ENCODE peak calls at places on chromosomes 4 and X, in eight cellular contexts. One of them, this sample, is unnamed.
A peak's percentile ranks its signal among the peaks of the same experiment; 100 is the strongest.

GRCh38 chrX:103158317-103158621 is 56.6 kb upstream of the BEX4 start:
- DNase-seq in HuH-7.5: no peak
- DNase-seq in sigmoid colon: no peak
- DNase-seq in iris pigment epithelial cell: no peak
- DNase-seq in Ammon's horn: no peak
- DNase-seq in activated gamma-delta T cell: no peak
- DNase-seq in cardiac fibroblast: no peak
- DNase-seq in OCI-M1: no peak
- DNase-seq in this sample: no peak

GRCh38 chr4:99190336-99190735 is 28.7 kb downstream of the ADH6 start:
- DNase-seq in HuH-7.5: no peak
- DNase-seq in sigmoid colon: no peak
- DNase-seq in iris pigment epithelial cell: no peak
- DNase-seq in Ammon's horn: no peak
- DNase-seq in activated gamma-delta T cell: no peak
- DNase-seq in cardiac fibroblast: no peak
- DNase-seq in OCI-M1: no peak
- DNase-seq in this sample: no peak

GRCh38 chr4:98430708-98431403 is 169.7 kb downstream of the RAP1GDS1 start:
- DNase-seq in HuH-7.5: no peak
- DNase-seq in sigmoid colon: no peak
- DNase-seq in iris pigment epithelial cell: peak; percentile 98
- DNase-seq in Ammon's horn: no peak
- DNase-seq in activated gamma-delta T cell: no peak
- DNase-seq in cardiac fibroblast: peak; percentile 36
- DNase-seq in OCI-M1: no peak
- DNase-seq in this sample: no peak

GRCh38 chr4:6763330-6763851 is 19.1 kb upstream of the KIAA0232 start:
- DNase-seq in HuH-7.5: no peak
- DNase-seq in sigmoid colon: no peak
- DNase-seq in iris pigment epithelial cell: no peak
- DNase-seq in Ammon's horn: no peak
- DNase-seq in activated gamma-delta T cell: no peak
- DNase-seq in cardiac fibroblast: no peak
- DNase-seq in OCI-M1: peak; percentile 26
- DNase-seq in this sample: no peak

GRCh38 chrX:150361070-150361776 is 1.9 kb upstream of the MAMLD1 start:
- DNase-seq in HuH-7.5: no peak
- DNase-seq in sigmoid colon: no peak
- DNase-seq in iris pigment epithelial cell: peak; percentile 23
- DNase-seq in Ammon's horn: no peak
- DNase-seq in activated gamma-delta T cell: no peak
- DNase-seq in cardiac fibroblast: no peak
- DNase-seq in OCI-M1: peak; percentile 8
- DNase-seq in this sample: no peak

GRCh38 chr4:87002682-87003043 is 67.9 kb downstream of the AFF1 start:
- DNase-seq in HuH-7.5: no peak
- DNase-seq in sigmoid colon: no peak
- DNase-seq in iris pigment epithelial cell: no peak
- DNase-seq in Ammon's horn: no peak
- DNase-seq in activated gamma-delta T cell: no peak
- DNase-seq in cardiac fibroblast: no peak
- DNase-seq in OCI-M1: no peak
- DNase-seq in this sample: no peak

GRCh38 chr4:70269674-70270073 is 27.3 kb downstream of the CSN3 start:
- DNase-seq in HuH-7.5: no peak
- DNase-seq in sigmoid colon: no peak
- DNase-seq in iris pigment epithelial cell: peak; percentile 27
- DNase-seq in Ammon's horn: no peak
- DNase-seq in activated gamma-delta T cell: no peak
- DNase-seq in cardiac fibroblast: no peak
- DNase-seq in OCI-M1: peak; percentile 46
- DNase-seq in this sample: no peak

GRCh38 chr4:98778206-98778605 is 119.8 kb upstream of the TSPAN5 start:
- DNase-seq in HuH-7.5: no peak
- DNase-seq in sigmoid colon: no peak
- DNase-seq in iris pigment epithelial cell: peak; percentile 95
- DNase-seq in Ammon's horn: no peak
- DNase-seq in activated gamma-delta T cell: no peak
- DNase-seq in cardiac fibroblast: peak; percentile 83
- DNase-seq in OCI-M1: no peak
- DNase-seq in this sample: no peak

GRCh38 chrX:49165901-49166881 is 3.6 kb downstream of the MAGIX start:
- DNase-seq in HuH-7.5: no peak
- DNase-seq in sigmoid colon: peak; percentile 93
- DNase-seq in iris pigment epithelial cell: peak; percentile 79
- DNase-seq in Ammon's horn: peak; percentile 75
- DNase-seq in activated gamma-delta T cell: peak; percentile 51
- DNase-seq in cardiac fibroblast: peak; percentile 74
- DNase-seq in OCI-M1: peak; percentile 97
- DNase-seq in this sample: peak; percentile 64

GRCh38 chr4:87274803-87275202 is 47.9 kb downstream of the HSD17B13 start:
- DNase-seq in HuH-7.5: no peak
- DNase-seq in sigmoid colon: no peak
- DNase-seq in iris pigment epithelial cell: no peak
- DNase-seq in Ammon's horn: no peak
- DNase-seq in activated gamma-delta T cell: no peak
- DNase-seq in cardiac fibroblast: no peak
- DNase-seq in OCI-M1: peak; percentile 45
- DNase-seq in this sample: no peak

GRCh38 chr4:8911311-8912088 is 39.9 kb upstream of the HMX1 start:
- DNase-seq in HuH-7.5: peak; percentile 11
- DNase-seq in sigmoid colon: peak; percentile 56
- DNase-seq in iris pigment epithelial cell: no peak
- DNase-seq in Ammon's horn: no peak
- DNase-seq in activated gamma-delta T cell: no peak
- DNase-seq in cardiac fibroblast: no peak
- DNase-seq in OCI-M1: no peak
- DNase-seq in this sample: no peak

GRCh38 chr4:140271553-140271952 is 101.9 kb upstream of the SCOC start:
- DNase-seq in HuH-7.5: no peak
- DNase-seq in sigmoid colon: no peak
- DNase-seq in iris pigment epithelial cell: no peak
- DNase-seq in Ammon's horn: no peak
- DNase-seq in activated gamma-delta T cell: no peak
- DNase-seq in cardiac fibroblast: no peak
- DNase-seq in OCI-M1: no peak
- DNase-seq in this sample: no peak

GRCh38 chr4:113222006-113222405 is 172.6 kb downstream of the ANK2 start:
- DNase-seq in HuH-7.5: no peak
- DNase-seq in sigmoid colon: no peak
- DNase-seq in iris pigment epithelial cell: peak; percentile 17
- DNase-seq in Ammon's horn: no peak
- DNase-seq in activated gamma-delta T cell: no peak
- DNase-seq in cardiac fibroblast: no peak
- DNase-seq in OCI-M1: no peak
- DNase-seq in this sample: no peak

GRCh38 chr4:17152941-17153340 is 254.5 kb upstream of the LDB2 start:
- DNase-seq in HuH-7.5: no peak
- DNase-seq in sigmoid colon: no peak
- DNase-seq in iris pigment epithelial cell: no peak
- DNase-seq in Ammon's horn: no peak
- DNase-seq in activated gamma-delta T cell: no peak
- DNase-seq in cardiac fibroblast: no peak
- DNase-seq in OCI-M1: no peak
- DNase-seq in this sample: no peak

GRCh38 chrX:30283456-30284200 is 25.6 kb downstream of the NR0B1 start:
- DNase-seq in HuH-7.5: no peak
- DNase-seq in sigmoid colon: no peak
- DNase-seq in iris pigment epithelial cell: peak; percentile 87
- DNase-seq in Ammon's horn: no peak
- DNase-seq in activated gamma-delta T cell: no peak
- DNase-seq in cardiac fibroblast: peak; percentile 85
- DNase-seq in OCI-M1: peak; percentile 75
- DNase-seq in this sample: no peak

GRCh38 chrX:137565318-137565904 is 516 bp upstream of the ZIC3 start:
- DNase-seq in HuH-7.5: no peak
- DNase-seq in sigmoid colon: no peak
- DNase-seq in iris pigment epithelial cell: no peak
- DNase-seq in Ammon's horn: peak; percentile 2
- DNase-seq in activated gamma-delta T cell: no peak
- DNase-seq in cardiac fibroblast: no peak
- DNase-seq in OCI-M1: no peak
- DNase-seq in this sample: no peak

GRCh38 chr4:120286813-120287212 is 220.2 kb upstream of the MAD2L1 start:
- DNase-seq in HuH-7.5: no peak
- DNase-seq in sigmoid colon: no peak
- DNase-seq in iris pigment epithelial cell: no peak
- DNase-seq in Ammon's horn: no peak
- DNase-seq in activated gamma-delta T cell: no peak
- DNase-seq in cardiac fibroblast: no peak
- DNase-seq in OCI-M1: peak; percentile 22
- DNase-seq in this sample: no peak

This sample was measured in effector memory CD4-positive, alpha-beta T cell.